ENCODE peak calls at places on chromosomes 11 and 22, in ten cellular contexts. L is H54; V is HFFc6; A is NCI-H2171 treated with DMSO at 0.1 percent for 48 hours; C is CD8-positive, alpha-beta memory T cell; O is GM13977; Q is NCI-H446 treated with DMSO at 0.1 percent for 48 hours; I is GM04504; F is KBM-7; S is GOT3. H is an unnamed sample.

GRCh38 chr11:46306296-46306853 is 28.9 kb downstream of the CREB3L1 start:
- DNase-seq in L (no peak), V (peak; percentile 45), A (no peak), C (no peak), O (no peak), Q (no peak), I (no peak), F (no peak), S (no peak), H (no peak)

GRCh38 chr11:10735532-10736465 is 15.2 kb upstream of the CTR9 start:
- DNase-seq in L (peak; percentile 90), V (peak; percentile 97), A (peak; percentile 81), C (peak; percentile 78), O (peak; percentile 87), Q (peak; percentile 90), I (peak; percentile 93), F (peak; percentile 97), S (peak; percentile 59), H (peak; percentile 85)

GRCh38 chr11:78039919-78040671 is 17.0 kb upstream of the KCTD14 start:
- DNase-seq in L (peak; percentile 64), V (peak; percentile 80), A (peak; percentile 51), C (no peak), O (peak; percentile 53), Q (peak; percentile 33), I (peak; percentile 61), F (peak; percentile 76), S (no peak), H (peak; percentile 8)

GRCh38 chr11:65041206-65042035 is at the start of gene SAC3D1:
- DNase-seq in L (peak; percentile 60), V (no peak), A (peak; percentile 66), C (no peak), O (peak; percentile 84), Q (no peak), I (peak; percentile 23), F (peak; percentile 18), S (no peak), H (no peak)

GRCh38 chr22:41021039-41021654 is 70.0 kb downstream of the RBX1 start:
- DNase-seq in L (no peak), V (no peak), A (peak; percentile 43), C (no peak), O (no peak), Q (no peak), I (no peak), F (peak; percentile 32), S (no peak), H (peak; percentile 4)

GRCh38 chr22:46592390-46592872 is 27.8 kb upstream of the GRAMD4 start:
- DNase-seq in L (peak; percentile 76), V (peak; percentile 22), A (no peak), C (peak; percentile 52), O (peak; percentile 80), Q (no peak), I (peak; percentile 31), F (peak; percentile 71), S (no peak), H (no peak)

GRCh38 chr11:18310800-18311340 is 11.1 kb downstream of the HPS5 start:
- DNase-seq in L (no peak), V (no peak), A (no peak), C (no peak), O (peak; percentile 23), Q (no peak), I (no peak), F (no peak), S (no peak), H (no peak)

GRCh38 chr11:113091578-113091844 is 130.3 kb downstream of the NCAM1 start:
- DNase-seq in L (no peak), V (no peak), A (no peak), C (no peak), O (no peak), Q (no peak), I (no peak), F (no peak), S (no peak), H (no peak)

H was measured in prostate gland.